ENCODE peak calls at places on chromosome 10, in five cellular contexts. One of them, this sample, is unnamed.

GRCh38 chr10:104784452-104784851 is 143.4 kb downstream of the SORCS3 start:
- DNase-seq in endothelial cell: no peak
- DNase-seq in dorsolateral prefrontal cortex: no peak
- DNase-seq in Caki2: no peak
- DNase-seq in activated naive CD8-positive, alpha-beta T cell treated with anti-CD3 and anti-CD28 coated beads, Interleukin-2, amount 10 ng/mL, durations not matched to agents 7 days and 5 days: no peak
- DNase-seq in this sample: no peak

GRCh38 chr10:104680467-104681401 is 39.6 kb downstream of the SORCS3 start:
- DNase-seq in Caki2: peak
- DNase-seq in activated naive CD8-positive, alpha-beta T cell treated with anti-CD3 and anti-CD28 coated beads, Interleukin-2, amount 10 ng/mL, durations not matched to agents 7 days and 5 days: no peak
- DNase-seq in dorsolateral prefrontal cortex: peak
- DNase-seq in endothelial cell: peak
- DNase-seq in this sample: no peak

GRCh38 chr10:133335238-133336122 is 1.2 kb downstream of the CALY start:
- DNase-seq in Caki2: no peak
- DNase-seq in endothelial cell: peak
- DNase-seq in dorsolateral prefrontal cortex: peak
- DNase-seq in activated naive CD8-positive, alpha-beta T cell treated with anti-CD3 and anti-CD28 coated beads, Interleukin-2, amount 10 ng/mL, durations not matched to agents 7 days and 5 days: peak
- DNase-seq in this sample: peak

GRCh38 chr10:114694735-114695134 is 36.7 kb upstream of the ABLIM1 start:
- DNase-seq in Caki2: no peak
- DNase-seq in endothelial cell: peak
- DNase-seq in dorsolateral prefrontal cortex: no peak
- DNase-seq in activated naive CD8-positive, alpha-beta T cell treated with anti-CD3 and anti-CD28 coated beads, Interleukin-2, amount 10 ng/mL, durations not matched to agents 7 days and 5 days: no peak
- DNase-seq in this sample: no peak

GRCh38 chr10:133225707-133226191 is 4.3 kb upstream of the UTF1 start:
- DNase-seq in dorsolateral prefrontal cortex: no peak
- DNase-seq in endothelial cell: no peak
- DNase-seq in activated naive CD8-positive, alpha-beta T cell treated with anti-CD3 and anti-CD28 coated beads, Interleukin-2, amount 10 ng/mL, durations not matched to agents 7 days and 5 days: peak
- DNase-seq in Caki2: no peak
- DNase-seq in this sample: no peak

GRCh38 chr10:51386248-51386885 is 312.1 kb downstream of the PRKG1 start:
- DNase-seq in dorsolateral prefrontal cortex: no peak
- DNase-seq in Caki2: no peak
- DNase-seq in endothelial cell: no peak
- DNase-seq in activated naive CD8-positive, alpha-beta T cell treated with anti-CD3 and anti-CD28 coated beads, Interleukin-2, amount 10 ng/mL, durations not matched to agents 7 days and 5 days: no peak
- DNase-seq in this sample: no peak

GRCh38 chr10:100025528-100026070 is 15.9 kb upstream of the DNMBP start:
- DNase-seq in dorsolateral prefrontal cortex: no peak
- DNase-seq in endothelial cell: no peak
- DNase-seq in Caki2: no peak
- DNase-seq in activated naive CD8-positive, alpha-beta T cell treated with anti-CD3 and anti-CD28 coated beads, Interleukin-2, amount 10 ng/mL, durations not matched to agents 7 days and 5 days: no peak
- DNase-seq in this sample: no peak

GRCh38 chr10:45354261-45354660 is 19.8 kb upstream of the ALOX5 start:
- DNase-seq in Caki2: no peak
- DNase-seq in activated naive CD8-positive, alpha-beta T cell treated with anti-CD3 and anti-CD28 coated beads, Interleukin-2, amount 10 ng/mL, durations not matched to agents 7 days and 5 days: no peak
- DNase-seq in endothelial cell: no peak
- DNase-seq in dorsolateral prefrontal cortex: no peak
- DNase-seq in this sample: no peak

GRCh38 chr10:92822060-92822634 is 26.2 kb upstream of the EXOC6 start:
- DNase-seq in dorsolateral prefrontal cortex: no peak
- DNase-seq in activated naive CD8-positive, alpha-beta T cell treated with anti-CD3 and anti-CD28 coated beads, Interleukin-2, amount 10 ng/mL, durations not matched to agents 7 days and 5 days: no peak
- DNase-seq in endothelial cell: no peak
- DNase-seq in Caki2: peak
- DNase-seq in this sample: no peak

GRCh38 chr10:543131-543530 is 146.3 kb downstream of the DIP2C start:
- DNase-seq in endothelial cell: no peak
- DNase-seq in activated naive CD8-positive, alpha-beta T cell treated with anti-CD3 and anti-CD28 coated beads, Interleukin-2, amount 10 ng/mL, durations not matched to agents 7 days and 5 days: no peak
- DNase-seq in Caki2: no peak
- DNase-seq in dorsolateral prefrontal cortex: peak
- DNase-seq in this sample: peak

GRCh38 chr10:114266521-114266920 is 27.5 kb downstream of the VWA2 start:
- DNase-seq in dorsolateral prefrontal cortex: no peak
- DNase-seq in Caki2: no peak
- DNase-seq in activated naive CD8-positive, alpha-beta T cell treated with anti-CD3 and anti-CD28 coated beads, Interleukin-2, amount 10 ng/mL, durations not matched to agents 7 days and 5 days: no peak
- DNase-seq in endothelial cell: no peak
- DNase-seq in this sample: no peak

GRCh38 chr10:102342958-102343357 is 52.5 kb upstream of the NFKB2 start:
- DNase-seq in Caki2: no peak
- DNase-seq in activated naive CD8-positive, alpha-beta T cell treated with anti-CD3 and anti-CD28 coated beads, Interleukin-2, amount 10 ng/mL, durations not matched to agents 7 days and 5 days: no peak
- DNase-seq in dorsolateral prefrontal cortex: no peak
- DNase-seq in endothelial cell: no peak
- DNase-seq in this sample: no peak

GRCh38 chr10:22805304-22805703 is 90.9 kb upstream of the PIP4K2A start:
- DNase-seq in Caki2: peak
- DNase-seq in endothelial cell: no peak
- DNase-seq in activated naive CD8-positive, alpha-beta T cell treated with anti-CD3 and anti-CD28 coated beads, Interleukin-2, amount 10 ng/mL, durations not matched to agents 7 days and 5 days: no peak
- DNase-seq in dorsolateral prefrontal cortex: peak
- DNase-seq in this sample: peak

GRCh38 chr10:44651395-44651661 is 259.8 kb upstream of the TMEM72 start:
- DNase-seq in dorsolateral prefrontal cortex: no peak
- DNase-seq in activated naive CD8-positive, alpha-beta T cell treated with anti-CD3 and anti-CD28 coated beads, Interleukin-2, amount 10 ng/mL, durations not matched to agents 7 days and 5 days: no peak
- DNase-seq in Caki2: no peak
- DNase-seq in endothelial cell: no peak
- DNase-seq in this sample: no peak

GRCh38 chr10:31759124-31759798 is 169.4 kb downstream of the ARHGAP12 start:
- DNase-seq in activated naive CD8-positive, alpha-beta T cell treated with anti-CD3 and anti-CD28 coated beads, Interleukin-2, amount 10 ng/mL, durations not matched to agents 7 days and 5 days: peak
- DNase-seq in Caki2: peak
- DNase-seq in endothelial cell: peak
- DNase-seq in dorsolateral prefrontal cortex: no peak
- DNase-seq in this sample: peak

GRCh38 chr10:121436630-121437311 is 161.5 kb downstream of the FGFR2 start:
- DNase-seq in Caki2: no peak
- DNase-seq in endothelial cell: no peak
- DNase-seq in dorsolateral prefrontal cortex: no peak
- DNase-seq in activated naive CD8-positive, alpha-beta T cell treated with anti-CD3 and anti-CD28 coated beads, Interleukin-2, amount 10 ng/mL, durations not matched to agents 7 days and 5 days: no peak
- DNase-seq in this sample: no peak

GRCh38 chr10:58028597-58029366 is 238.9 kb downstream of the IPMK start:
- DNase-seq in Caki2: no peak
- DNase-seq in endothelial cell: no peak
- DNase-seq in activated naive CD8-positive, alpha-beta T cell treated with anti-CD3 and anti-CD28 coated beads, Interleukin-2, amount 10 ng/mL, durations not matched to agents 7 days and 5 days: no peak
- DNase-seq in dorsolateral prefrontal cortex: no peak
- DNase-seq in this sample: no peak

GRCh38 chr10:115947104-115947503 is 325.9 kb downstream of the GFRA1 start:
- DNase-seq in Caki2: peak
- DNase-seq in dorsolateral prefrontal cortex: no peak
- DNase-seq in endothelial cell: no peak
- DNase-seq in activated naive CD8-positive, alpha-beta T cell treated with anti-CD3 and anti-CD28 coated beads, Interleukin-2, amount 10 ng/mL, durations not matched to agents 7 days and 5 days: no peak
- DNase-seq in this sample: no peak

GRCh38 chr10:13949844-13950542 is 363.2 kb downstream of the PRPF18 start:
- DNase-seq in activated naive CD8-positive, alpha-beta T cell treated with anti-CD3 and anti-CD28 coated beads, Interleukin-2, amount 10 ng/mL, durations not matched to agents 7 days and 5 days: no peak
- DNase-seq in Caki2: peak
- DNase-seq in dorsolateral prefrontal cortex: no peak
- DNase-seq in endothelial cell: no peak
- DNase-seq in this sample: no peak

GRCh38 chr10:103592186-103593021 is 98.9 kb downstream of the NEURL1 start:
- DNase-seq in dorsolateral prefrontal cortex: no peak
- DNase-seq in Caki2: peak
- DNase-seq in endothelial cell: peak
- DNase-seq in activated naive CD8-positive, alpha-beta T cell treated with anti-CD3 and anti-CD28 coated beads, Interleukin-2, amount 10 ng/mL, durations not matched to agents 7 days and 5 days: peak
- DNase-seq in this sample: peak

GRCh38 chr10:133224076-133224475 is 5.9 kb upstream of the UTF1 start:
- DNase-seq in activated naive CD8-positive, alpha-beta T cell treated with anti-CD3 and anti-CD28 coated beads, Interleukin-2, amount 10 ng/mL, durations not matched to agents 7 days and 5 days: no peak
- DNase-seq in endothelial cell: no peak
- DNase-seq in dorsolateral prefrontal cortex: no peak
- DNase-seq in Caki2: no peak
- DNase-seq in this sample: no peak

GRCh38 chr10:132110713-132111112 is 45.0 kb downstream of the JAKMIP3 start:
- DNase-seq in dorsolateral prefrontal cortex: no peak
- DNase-seq in activated naive CD8-positive, alpha-beta T cell treated with anti-CD3 and anti-CD28 coated beads, Interleukin-2, amount 10 ng/mL, durations not matched to agents 7 days and 5 days: peak
- DNase-seq in endothelial cell: peak
- DNase-seq in Caki2: no peak
- DNase-seq in this sample: no peak

GRCh38 chr10:119670717-119671116 is 19.5 kb downstream of the BAG3 start:
- DNase-seq in dorsolateral prefrontal cortex: no peak
- DNase-seq in Caki2: no peak
- DNase-seq in activated naive CD8-positive, alpha-beta T cell treated with anti-CD3 and anti-CD28 coated beads, Interleukin-2, amount 10 ng/mL, durations not matched to agents 7 days and 5 days: no peak
- DNase-seq in endothelial cell: no peak
- DNase-seq in this sample: no peak

GRCh38 chr10:58152698-58153263 is 114.9 kb downstream of the IPMK start:
- DNase-seq in dorsolateral prefrontal cortex: peak
- DNase-seq in activated naive CD8-positive, alpha-beta T cell treated with anti-CD3 and anti-CD28 coated beads, Interleukin-2, amount 10 ng/mL, durations not matched to agents 7 days and 5 days: peak
- DNase-seq in Caki2: peak
- DNase-seq in endothelial cell: peak
- DNase-seq in this sample: peak

GRCh38 chr10:124433461-124433860 is 14.7 kb upstream of the OAT start:
- DNase-seq in endothelial cell: no peak
- DNase-seq in activated naive CD8-positive, alpha-beta T cell treated with anti-CD3 and anti-CD28 coated beads, Interleukin-2, amount 10 ng/mL, durations not matched to agents 7 days and 5 days: no peak
- DNase-seq in dorsolateral prefrontal cortex: no peak
- DNase-seq in Caki2: no peak
- DNase-seq in this sample: no peak

GRCh38 chr10:120945801-120946302 is 94.7 kb downstream of the WDR11 start:
- DNase-seq in dorsolateral prefrontal cortex: peak
- DNase-seq in activated naive CD8-positive, alpha-beta T cell treated with anti-CD3 and anti-CD28 coated beads, Interleukin-2, amount 10 ng/mL, durations not matched to agents 7 days and 5 days: no peak
- DNase-seq in Caki2: peak
- DNase-seq in endothelial cell: no peak
- DNase-seq in this sample: peak

GRCh38 chr10:59388577-59388976 is 26.2 kb upstream of the FAM13C start:
- DNase-seq in Caki2: no peak
- DNase-seq in activated naive CD8-positive, alpha-beta T cell treated with anti-CD3 and anti-CD28 coated beads, Interleukin-2, amount 10 ng/mL, durations not matched to agents 7 days and 5 days: no peak
- DNase-seq in endothelial cell: no peak
- DNase-seq in dorsolateral prefrontal cortex: no peak
- DNase-seq in this sample: no peak

GRCh38 chr10:7412482-7413251 is 1.8 kb upstream of the SFMBT2 start:
- DNase-seq in activated naive CD8-positive, alpha-beta T cell treated with anti-CD3 and anti-CD28 coated beads, Interleukin-2, amount 10 ng/mL, durations not matched to agents 7 days and 5 days: peak
- DNase-seq in dorsolateral prefrontal cortex: peak
- DNase-seq in Caki2: no peak
- DNase-seq in endothelial cell: peak
- DNase-seq in this sample: peak

GRCh38 chr10:31912289-31912688 is 16.3 kb downstream of the ARHGAP12 start:
- DNase-seq in dorsolateral prefrontal cortex: no peak
- DNase-seq in activated naive CD8-positive, alpha-beta T cell treated with anti-CD3 and anti-CD28 coated beads, Interleukin-2, amount 10 ng/mL, durations not matched to agents 7 days and 5 days: no peak
- DNase-seq in Caki2: no peak
- DNase-seq in endothelial cell: no peak
- DNase-seq in this sample: no peak

GRCh38 chr10:101065479-101066145 is 3.8 kb downstream of the KAZALD1 start:
- DNase-seq in endothelial cell: no peak
- DNase-seq in Caki2: no peak
- DNase-seq in activated naive CD8-positive, alpha-beta T cell treated with anti-CD3 and anti-CD28 coated beads, Interleukin-2, amount 10 ng/mL, durations not matched to agents 7 days and 5 days: no peak
- DNase-seq in dorsolateral prefrontal cortex: no peak
- DNase-seq in this sample: no peak

GRCh38 chr10:82558208-82558607 is 683.2 kb downstream of the NRG3 start:
- DNase-seq in Caki2: peak
- DNase-seq in dorsolateral prefrontal cortex: no peak
- DNase-seq in activated naive CD8-positive, alpha-beta T cell treated with anti-CD3 and anti-CD28 coated beads, Interleukin-2, amount 10 ng/mL, durations not matched to agents 7 days and 5 days: no peak
- DNase-seq in endothelial cell: no peak
- DNase-seq in this sample: no peak

GRCh38 chr10:94279835-94280709 is 82.7 kb downstream of the NOC3L start:
- DNase-seq in dorsolateral prefrontal cortex: peak
- DNase-seq in endothelial cell: peak
- DNase-seq in Caki2: peak
- DNase-seq in activated naive CD8-positive, alpha-beta T cell treated with anti-CD3 and anti-CD28 coated beads, Interleukin-2, amount 10 ng/mL, durations not matched to agents 7 days and 5 days: peak
- DNase-seq in this sample: peak

GRCh38 chr10:12194752-12195271 is 879 bp downstream of the NUDT5 start:
- DNase-seq in endothelial cell: peak
- DNase-seq in activated naive CD8-positive, alpha-beta T cell treated with anti-CD3 and anti-CD28 coated beads, Interleukin-2, amount 10 ng/mL, durations not matched to agents 7 days and 5 days: peak
- DNase-seq in dorsolateral prefrontal cortex: no peak
- DNase-seq in Caki2: peak
- DNase-seq in this sample: peak

This sample was measured in G401.